ENCODE peak calls at places on chromosome 15, in nine cellular contexts. O is endothelial cell of umbilical vein, A is stomach, T is IMR-90, P is esophagus squamous epithelium, M is right lobe of liver, F is lower leg skin, G is A549, S is adrenal gland. C is an unnamed sample.
A peak's percentile ranks its signal among the peaks of the same experiment; 100 is the strongest.

GRCh38 chr15:31245135-31245689 is 81.4 kb upstream of the KLF13 start:
- DNase-seq in O (no peak), A (no peak), T (no peak), P (no peak), M (no peak), F (no peak), G (no peak), S (no peak), C (no peak)

GRCh38 chr15:68550498-68551295 is 28.1 kb upstream of the CORO2B start:
- DNase-seq in O (peak; percentile 41), A (peak; percentile 82), T (peak; percentile 44), P (no peak), M (peak; percentile 75), F (peak; percentile 96), G (peak; percentile 66), S (peak; percentile 75), C (peak; percentile 76)

GRCh38 chr15:88630798-88631463 is 7.9 kb upstream of the ISG20 start:
- DNase-seq in O (no peak), A (no peak), T (no peak), P (no peak), M (no peak), F (no peak), G (no peak), S (no peak), C (no peak)

GRCh38 chr15:72585659-72586058 is 68.8 kb upstream of the GOLGA6B start:
- DNase-seq in O (peak; percentile 15), A (no peak), T (peak; percentile 28), P (no peak), M (no peak), F (no peak), G (no peak), S (peak; percentile 18), C (no peak)

GRCh38 chr15:58467121-58467721 is 35.4 kb downstream of the LIPC start:
- DNase-seq in O (no peak), A (no peak), T (no peak), P (no peak), M (no peak), F (no peak), G (no peak), S (no peak), C (no peak)

GRCh38 chr15:58159827-58160386 is 21.7 kb downstream of the AQP9 start:
- DNase-seq in O (peak; percentile 60), A (no peak), T (no peak), P (no peak), M (no peak), F (no peak), G (no peak), S (no peak), C (no peak)

GRCh38 chr15:85869124-85869523 is 74.4 kb upstream of the KLHL25 start:
- DNase-seq in O (no peak), A (no peak), T (no peak), P (no peak), M (no peak), F (no peak), G (no peak), S (no peak), C (no peak)

GRCh38 chr15:58529041-58529440 is 97.2 kb downstream of the LIPC start:
- DNase-seq in O (peak; percentile 29), A (no peak), T (no peak), P (no peak), M (peak; percentile 56), F (no peak), G (no peak), S (no peak), C (peak; percentile 13)

GRCh38 chr15:60932051-60932915 is 296.8 kb downstream of the RORA start:
- DNase-seq in O (no peak), A (peak; percentile 59), T (peak; percentile 28), P (no peak), M (no peak), F (peak; percentile 92), G (peak; percentile 35), S (peak; percentile 95), C (no peak)

GRCh38 chr15:25242166-25242879 is 196.5 kb downstream of the UBE3A start:
- DNase-seq in O (no peak), A (no peak), T (no peak), P (no peak), M (peak; percentile 37), F (peak; percentile 70), G (no peak), S (peak; percentile 5), C (no peak)

GRCh38 chr15:76011611-76012010 is 613 bp downstream of the NRG4 start:
- DNase-seq in O (no peak), A (no peak), T (no peak), P (no peak), M (no peak), F (no peak), G (no peak), S (no peak), C (no peak)

GRCh38 chr15:58473720-58474119 is 41.9 kb downstream of the LIPC start:
- DNase-seq in O (peak; percentile 87), A (no peak), T (peak; percentile 89), P (no peak), M (no peak), F (no peak), G (peak; percentile 44), S (no peak), C (no peak)

GRCh38 chr15:38458646-38459045 is 4.7 kb downstream of the FAM98B start:
- DNase-seq in O (no peak), A (no peak), T (no peak), P (no peak), M (no peak), F (no peak), G (no peak), S (no peak), C (no peak)

GRCh38 chr15:52746162-52746721 is 43.9 kb downstream of the ONECUT1 start:
- DNase-seq in O (no peak), A (no peak), T (no peak), P (no peak), M (no peak), F (no peak), G (no peak), S (no peak), C (no peak)

GRCh38 chr15:47990821-47991220 is 130.0 kb upstream of the SLC24A5 start:
- DNase-seq in O (no peak), A (no peak), T (no peak), P (no peak), M (no peak), F (no peak), G (no peak), S (no peak), C (no peak)

GRCh38 chr15:90161946-90162345 is 39.2 kb upstream of the SEMA4B start:
- DNase-seq in O (no peak), A (no peak), T (no peak), P (no peak), M (no peak), F (no peak), G (no peak), S (no peak), C (no peak)
- H3K4me3 ChIP-seq in O (no peak overlapping the region), A (no peak overlapping the region), T (no peak overlapping the region), P (no peak overlapping the region), M (no peak overlapping the region), F (no peak overlapping the region), G (no peak overlapping the region), S (no peak overlapping the region), C (no peak overlapping the region)

GRCh38 chr15:28260317-28260716 is 61.7 kb downstream of the HERC2 start:
- DNase-seq in O (no peak), A (no peak), T (no peak), P (no peak), M (no peak), F (no peak), G (no peak), S (no peak), C (no peak)

GRCh38 chr15:28264166-28264565 is 57.8 kb downstream of the HERC2 start:
- DNase-seq in O (no peak), A (no peak), T (no peak), P (no peak), M (no peak), F (no peak), G (no peak), S (no peak), C (no peak)

GRCh38 chr15:28265334-28266019 is 56.5 kb downstream of the HERC2 start:
- DNase-seq in O (no peak), A (no peak), T (no peak), P (no peak), M (no peak), F (no peak), G (no peak), S (no peak), C (no peak)

GRCh38 chr15:28262438-28262837 is 59.5 kb downstream of the HERC2 start:
- DNase-seq in O (no peak), A (no peak), T (no peak), P (no peak), M (no peak), F (no peak), G (no peak), S (no peak), C (no peak)

DNA sequence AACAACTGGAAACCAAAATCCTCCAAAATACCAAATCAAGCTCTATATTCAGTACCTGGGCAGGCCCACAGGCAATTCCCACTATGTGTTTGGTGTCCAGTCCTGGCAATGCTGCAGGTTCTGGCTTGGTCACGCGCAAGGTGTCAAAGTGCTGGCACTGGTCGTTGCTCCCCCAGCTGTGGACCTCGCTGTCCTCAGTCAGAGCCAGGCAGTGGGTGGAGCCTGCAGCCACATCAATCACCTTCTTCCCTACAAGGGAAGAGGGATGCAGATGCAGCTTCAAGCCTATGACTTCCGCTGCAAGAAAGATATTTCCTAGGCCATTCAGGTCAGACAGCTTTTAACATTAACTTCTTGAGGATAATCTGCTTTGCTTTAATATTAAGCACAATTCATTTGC is 61.3 kb downstream of the HERC2 start:
- DNase-seq in O (peak; percentile 42), A (no peak), T (no peak), P (no peak), M (no peak), F (no peak), G (no peak), S (no peak), C (no peak)
- TF ChIP-seq POLR2A in O (no peak), A (no peak), T (no peak), P (no peak), M (no peak), F (no peak), G (no peak), S (no peak), C (no peak)

DNA sequence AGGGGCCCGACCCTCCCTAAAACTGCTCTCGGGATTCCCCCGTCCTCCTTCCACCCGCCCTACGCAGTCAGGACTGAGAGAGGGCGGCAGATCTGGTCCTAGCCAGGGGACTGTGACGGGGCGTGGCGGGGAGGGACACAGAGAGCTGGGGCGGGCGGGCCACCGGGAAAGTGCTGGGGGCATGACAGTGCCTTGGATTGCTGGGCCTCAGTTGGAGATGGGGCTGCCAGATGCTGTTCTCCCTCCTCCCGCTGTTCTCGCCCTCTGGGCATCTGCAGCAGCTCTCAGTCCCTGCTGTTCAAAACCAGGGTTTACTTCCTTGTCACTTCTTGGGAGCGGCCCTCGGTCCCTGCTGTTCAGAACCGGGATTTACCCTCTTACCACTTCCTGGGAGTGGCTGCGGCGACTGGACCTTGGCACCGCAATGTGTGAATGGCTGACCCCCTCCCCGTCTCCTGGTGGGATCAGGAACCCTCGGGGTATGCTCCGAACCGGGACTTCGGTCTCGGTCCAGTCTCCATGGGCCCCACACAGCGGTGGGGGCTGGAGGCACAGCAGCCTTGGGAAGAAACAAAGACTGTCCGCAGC is 1.8 kb upstream of the RPP25 start:
- DNase-seq in O (no peak), A (peak; percentile 81), T (no peak), P (no peak), M (peak; percentile 55), F (peak; percentile 95), G (peak; percentile 85), S (peak; percentile 50), C (peak; percentile 86)
- H3K4me3 ChIP-seq in O (no peak overlapping the region), A (peak overlapping the region; percentile 56), T (no peak overlapping the region), P (peak overlapping the region; percentile 88), M (peak overlapping the region; percentile 54), F (peak overlapping the region; percentile 18), G (peak overlapping the region; percentile 53), S (peak overlapping the region; percentile 3), C (peak overlapping the region; percentile 73)

GRCh38 chr15:77543159-77543882 is 89.4 kb downstream of the LINGO1 start:
- DNase-seq in O (peak; percentile 80), A (peak; percentile 90), T (peak; percentile 78), P (peak; percentile 24), M (peak; percentile 85), F (peak; percentile 96), G (peak; percentile 97), S (peak; percentile 86), C (peak; percentile 88)
- TF ChIP-seq POLR2A in O (no peak), A (no peak), T (no peak), P (no peak), M (no peak), F (no peak), G (peak; percentile 83), S (no peak), C (no peak)

C was measured in Peyer's patch.